ENCODE peak calls at places on chromosomes 3 and 15, in five cellular contexts. One of them, this sample, is unnamed.

GRCh38 chr3:174440350-174440716 is 418.8 kb upstream of the NAALADL2 start:
- DNase-seq in posterior vena cava: no peak
- DNase-seq in glutamatergic neuron: no peak
- DNase-seq in RKO: peak; percentile 51
- DNase-seq in NCI-H774: peak; percentile 56
- DNase-seq in this sample: no peak

GRCh38 chr3:99934984-99935797 is 117.5 kb downstream of the CMSS1 start:
- DNase-seq in posterior vena cava: no peak
- DNase-seq in glutamatergic neuron: no peak
- DNase-seq in RKO: no peak
- DNase-seq in NCI-H774: no peak
- DNase-seq in this sample: no peak

GRCh38 chr3:46490338-46491084 is 7.3 kb upstream of the RTP3 start:
- DNase-seq in posterior vena cava: no peak
- DNase-seq in glutamatergic neuron: no peak
- DNase-seq in RKO: no peak
- DNase-seq in NCI-H774: no peak
- DNase-seq in this sample: no peak

GRCh38 chr15:63439536-63440264 is 58.1 kb upstream of the CA12 start:
- DNase-seq in posterior vena cava: no peak
- DNase-seq in glutamatergic neuron: no peak
- DNase-seq in RKO: peak; percentile 75
- DNase-seq in NCI-H774: no peak
- DNase-seq in this sample: no peak

GRCh38 chr15:26260517-26261133 is 397.5 kb upstream of the ATP10A start:
- DNase-seq in posterior vena cava: no peak
- DNase-seq in glutamatergic neuron: peak; percentile 62
- DNase-seq in RKO: peak; percentile 44
- DNase-seq in NCI-H774: no peak
- DNase-seq in this sample: no peak

GRCh38 chr3:181699171-181699903 is 12.4 kb upstream of the SOX2 start:
- DNase-seq in posterior vena cava: no peak
- DNase-seq in glutamatergic neuron: no peak
- DNase-seq in RKO: no peak
- DNase-seq in NCI-H774: peak; percentile 74
- DNase-seq in this sample: no peak

GRCh38 chr3:69250014-69250413 is 127.6 kb upstream of the LMOD3 start:
- DNase-seq in posterior vena cava: no peak
- DNase-seq in glutamatergic neuron: no peak
- DNase-seq in RKO: no peak
- DNase-seq in NCI-H774: peak; percentile 71
- DNase-seq in this sample: no peak

GRCh38 chr3:196611761-196612483 is 27.6 kb upstream of the NRROS start:
- DNase-seq in posterior vena cava: no peak
- DNase-seq in glutamatergic neuron: no peak
- DNase-seq in RKO: no peak
- DNase-seq in NCI-H774: no peak
- DNase-seq in this sample: no peak

GRCh38 chr15:38531509-38531908 is 33.1 kb downstream of the RASGRP1 start:
- DNase-seq in posterior vena cava: no peak
- DNase-seq in glutamatergic neuron: no peak
- DNase-seq in RKO: peak; percentile 7
- DNase-seq in NCI-H774: no peak
- DNase-seq in this sample: no peak

GRCh38 chr3:121989943-121990342 is 32.1 kb downstream of the ILDR1 start:
- DNase-seq in posterior vena cava: no peak
- DNase-seq in glutamatergic neuron: no peak
- DNase-seq in RKO: peak; percentile 34
- DNase-seq in NCI-H774: no peak
- DNase-seq in this sample: no peak

GRCh38 chr3:183475019-183475418 is 46.6 kb upstream of the MCF2L2 start:
- DNase-seq in posterior vena cava: no peak
- DNase-seq in glutamatergic neuron: no peak
- DNase-seq in RKO: no peak
- DNase-seq in NCI-H774: no peak
- DNase-seq in this sample: peak; percentile 83

GRCh38 chr15:68205558-68205944 is 419 bp upstream of the CALML4 start:
- DNase-seq in posterior vena cava: peak; percentile 47
- DNase-seq in glutamatergic neuron: no peak
- DNase-seq in RKO: no peak
- DNase-seq in NCI-H774: no peak
- DNase-seq in this sample: no peak

This sample was measured in esophagus muscularis mucosa.